ENCODE peak calls at places on chromosome 12, in four cellular contexts. X is HCT116, P is endothelial cell of umbilical vein, N is GM12878. L is an unnamed sample.

GRCh38 chr12:58139894-58140293 is 198.5 kb downstream of the ATP23 start:
- DNase-seq in P (no peak), N (no peak), X (no peak), L (no peak)

GRCh38 chr12:23756416-23756815 is 193.1 kb downstream of the SOX5 start:
- DNase-seq in P (no peak), X (no peak), N (no peak), L (no peak)

GRCh38 chr12:53989227-53990113 is 4.5 kb downstream of the HOXC10 start:
- DNase-seq in N (peak), P (peak), X (no peak), L (peak)

GRCh38 chr12:130152386-130152785 is 9.9 kb upstream of the FZD10 start:
- DNase-seq in P (no peak), X (no peak), N (no peak), L (no peak)

GRCh38 chr12:14723763-14724162 is 27.4 kb upstream of the GUCY2C start:
- DNase-seq in P (peak), N (peak), X (peak), L (peak)

GRCh38 chr12:100346660-100347059 is 10.2 kb upstream of the SLC17A8 start:
- DNase-seq in P (no peak), X (no peak), N (no peak), L (no peak)

GRCh38 chr12:45986646-45987338 is 3.6 kb downstream of the SCAF11 start:
- DNase-seq in P (no peak), X (no peak), N (no peak), L (peak)

GRCh38 chr12:45577844-45578399 is 151.6 kb upstream of the ARID2 start:
- DNase-seq in N (no peak), P (no peak), X (no peak), L (no peak)

GRCh38 chr12:103495158-103495782 is 498 bp downstream of the C12orf42 start:
- DNase-seq in X (no peak), P (no peak), N (no peak), L (no peak)

GRCh38 chr12:123966596-123966995 is 6.0 kb downstream of the CCDC92 start:
- DNase-seq in N (no peak), P (no peak), X (no peak), L (no peak)

GRCh38 chr12:60689137-60689536 is 1093.3 kb downstream of the SLC16A7 start:
- DNase-seq in P (no peak), N (no peak), X (peak), L (peak)

GRCh38 chr12:128807161-128807724 is 16.5 kb downstream of the SLC15A4 start:
- DNase-seq in N (no peak), P (no peak), X (no peak), L (no peak)

GRCh38 chr12:28563286-28563685 is 373.0 kb downstream of the CCDC91 start:
- DNase-seq in X (no peak), P (peak), N (no peak), L (no peak)

GRCh38 chr12:28563926-28564325 is 373.7 kb downstream of the CCDC91 start:
- DNase-seq in P (no peak), N (no peak), X (no peak), L (peak)

GRCh38 chr12:28569698-28570411 is 379.6 kb downstream of the CCDC91 start:
- DNase-seq in N (no peak), P (peak), X (no peak), L (peak)

GRCh38 chr12:28568709-28569108 is 378.5 kb downstream of the CCDC91 start:
- DNase-seq in N (no peak), X (no peak), P (no peak), L (no peak)

GRCh38 chr12:28568083-28568482 is 377.8 kb downstream of the CCDC91 start:
- DNase-seq in P (no peak), N (no peak), X (no peak), L (no peak)
- TF ChIP-seq MAX in P (no peak), N (no peak), X (no peak), L (no peak)

DNA sequence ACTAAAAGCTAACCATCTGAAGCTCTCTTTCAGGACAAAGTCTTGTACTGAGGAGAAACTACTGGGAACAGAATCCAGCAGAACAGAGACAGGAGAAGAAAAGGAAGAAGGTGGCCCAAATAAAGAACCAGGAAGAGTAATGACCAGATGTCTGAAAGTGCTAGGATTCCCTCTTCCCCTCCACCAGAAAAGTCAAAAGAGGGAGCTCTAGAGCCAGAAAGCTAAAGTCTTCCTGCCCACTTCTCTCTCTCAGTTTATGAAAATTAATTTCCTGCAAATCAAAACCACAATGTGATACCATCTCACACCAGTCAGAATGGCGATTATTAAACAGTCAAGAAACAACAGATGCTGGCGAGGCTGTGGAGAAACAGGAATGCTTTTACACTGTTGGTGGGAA is 47.2 kb downstream of the SPPL3 start:
- DNase-seq in N (no peak), P (no peak), X (peak), L (peak)
- TF ChIP-seq CTCF in N (peak), P (no peak), X (peak), L (peak)

DNA sequence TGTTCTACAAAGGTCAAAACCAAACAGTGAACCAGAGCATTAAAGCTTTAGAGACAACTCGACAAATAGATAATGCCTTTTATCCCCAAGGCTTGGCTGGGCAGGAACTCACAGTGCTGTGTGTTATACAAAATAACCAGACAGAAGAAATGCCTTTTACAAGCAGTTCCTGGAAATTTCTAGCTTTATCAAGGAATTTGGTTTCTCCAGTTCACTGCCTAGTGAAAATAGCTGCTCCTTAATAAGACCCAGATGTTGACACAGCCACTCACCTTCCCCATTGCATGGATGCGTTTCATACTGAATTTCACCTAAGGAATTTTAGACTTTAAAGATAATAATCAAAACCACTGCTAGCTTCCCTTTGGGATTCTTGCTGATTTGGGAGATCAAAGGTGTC is 162.1 kb downstream of the C12orf75 start:
- DNase-seq in N (no peak), X (no peak), P (no peak), L (no peak)
- TF ChIP-seq MAX in N (no peak), X (no peak), P (no peak), L (no peak)

DNA sequence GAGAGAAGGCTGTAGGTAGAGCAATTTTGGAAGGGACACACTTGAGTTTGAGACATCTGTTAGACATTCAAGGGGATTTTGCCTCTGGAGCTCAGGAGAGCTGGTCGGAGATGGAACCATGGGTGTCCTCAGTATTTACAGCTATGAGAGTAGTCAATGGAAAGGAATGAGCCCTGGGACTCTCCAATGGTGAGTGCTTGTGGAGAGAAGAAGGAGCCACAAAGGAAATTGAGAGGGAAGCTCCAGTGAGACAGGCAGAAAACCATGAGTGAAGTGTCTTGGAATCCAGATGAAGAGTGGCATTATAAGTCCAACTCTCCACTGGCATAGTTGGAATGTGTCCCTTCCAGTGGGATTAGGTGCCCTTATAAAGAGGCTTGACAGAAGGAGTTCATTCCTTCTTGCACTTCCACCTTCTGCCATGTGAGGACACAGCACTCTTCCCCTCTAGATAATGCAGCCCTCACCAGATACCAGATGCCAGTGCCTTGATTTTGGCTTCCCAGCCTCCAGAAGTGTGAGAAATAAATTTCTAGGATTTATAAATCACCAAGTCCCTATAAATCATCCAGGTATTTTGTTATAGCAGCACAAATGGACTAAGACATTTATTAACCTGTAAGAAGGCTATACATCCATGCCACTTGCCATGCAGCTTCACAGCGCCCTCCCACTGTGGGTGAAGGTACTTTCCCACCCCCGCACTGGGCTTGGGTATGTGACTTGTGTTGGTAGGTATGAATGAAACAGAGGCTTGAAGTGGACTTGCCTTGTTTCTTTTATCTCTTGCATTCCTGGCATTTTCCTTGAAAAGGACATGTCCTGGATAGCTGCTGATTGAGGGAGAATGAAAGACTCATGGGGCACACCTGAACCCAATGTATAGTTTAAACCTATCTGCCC is 27.3 kb downstream of the LLPH start:
- DNase-seq in N (no peak), X (peak), P (no peak), L (no peak)
- TF ChIP-seq CTCF in N (peak), X (peak), P (no peak), L (peak)

GRCh38 chr12:88185988-88186387 is 43.9 kb downstream of the TMTC3 start:
- DNase-seq in X (peak), N (peak), P (peak), L (no peak)
- TF ChIP-seq MAX in X (no peak), N (no peak), P (no peak), L (no peak)

L was measured in NB4.